ENCODE peak calls at places on chromosomes 5 and 9, in five cellular contexts. One of them, this sample, is unnamed.

GRCh38 chr9:35616681-35617459 is 1.3 kb downstream of the CD72 start:
- DNase-seq in islet precursor cell: peak; percentile 79
- DNase-seq in ELR: peak; percentile 55
- DNase-seq in NAMALWA: peak; percentile 73
- DNase-seq in nucleus accumbens: peak; percentile 12
- DNase-seq in this sample: no peak

GRCh38 chr5:2266668-2267240 is 384.0 kb upstream of the IRX4 start:
- DNase-seq in islet precursor cell: peak; percentile 20
- DNase-seq in ELR: no peak
- DNase-seq in NAMALWA: no peak
- DNase-seq in nucleus accumbens: no peak
- DNase-seq in this sample: no peak

GRCh38 chr5:8843766-8844165 is 702.1 kb downstream of the SEMA5A start:
- DNase-seq in islet precursor cell: peak; percentile 69
- DNase-seq in ELR: peak; percentile 67
- DNase-seq in NAMALWA: no peak
- DNase-seq in nucleus accumbens: peak; percentile 45
- DNase-seq in this sample: no peak

GRCh38 chr9:34507556-34507955 is 15.2 kb downstream of the ENHO start:
- DNase-seq in islet precursor cell: no peak
- DNase-seq in ELR: no peak
- DNase-seq in NAMALWA: no peak
- DNase-seq in nucleus accumbens: no peak
- DNase-seq in this sample: no peak

GRCh38 chr9:109158656-109159055 is 8.4 kb downstream of the FRRS1L start:
- DNase-seq in islet precursor cell: no peak
- DNase-seq in ELR: no peak
- DNase-seq in NAMALWA: no peak
- DNase-seq in nucleus accumbens: no peak
- DNase-seq in this sample: no peak

GRCh38 chr9:20041717-20042116 is 252.9 kb upstream of the SLC24A2 start:
- DNase-seq in islet precursor cell: no peak
- DNase-seq in ELR: no peak
- DNase-seq in NAMALWA: no peak
- DNase-seq in nucleus accumbens: no peak
- DNase-seq in this sample: no peak

GRCh38 chr5:142749321-142749720 is 20.9 kb upstream of the ARHGAP26 start:
- DNase-seq in islet precursor cell: no peak
- DNase-seq in ELR: peak; percentile 84
- DNase-seq in NAMALWA: no peak
- DNase-seq in nucleus accumbens: no peak
- DNase-seq in this sample: no peak

GRCh38 chr5:90037646-90038045 is 371.9 kb downstream of the CETN3 start:
- DNase-seq in islet precursor cell: peak; percentile 55
- DNase-seq in ELR: no peak
- DNase-seq in NAMALWA: no peak
- DNase-seq in nucleus accumbens: no peak
- DNase-seq in this sample: peak; percentile 46

GRCh38 chr5:170497311-170498038 is 6.3 kb upstream of the KCNIP1 start:
- DNase-seq in islet precursor cell: no peak
- DNase-seq in ELR: no peak
- DNase-seq in NAMALWA: no peak
- DNase-seq in nucleus accumbens: no peak
- DNase-seq in this sample: no peak

GRCh38 chr9:133572821-133573361 is 36.3 kb downstream of the FAM163B start:
- DNase-seq in islet precursor cell: no peak
- DNase-seq in ELR: no peak
- DNase-seq in NAMALWA: no peak
- DNase-seq in nucleus accumbens: peak; percentile 78
- DNase-seq in this sample: no peak